ENCODE peak calls at places on chromosomes 6 and 20, in ten cellular contexts. One of them, this sample, is unnamed.

GRCh38 chr6:111950661-111951426 is 77.6 kb upstream of the FYN start:
- DNase-seq in skeletal muscle cell: peak; percentile 58
- DNase-seq in T-helper 1 cell: no peak
- DNase-seq in GM23338: no peak
- DNase-seq in NCI-H446 treated with DMSO at 0.1 percent for 48 hours: peak; percentile 87
- DNase-seq in nephron progenitor cell: peak; percentile 23
- DNase-seq in hippocampal formation: no peak
- DNase-seq in CD8-positive, alpha-beta memory T cell: no peak
- DNase-seq in aorta: no peak
- DNase-seq in activated naive CD4-positive, alpha-beta T cell treated with anti-CD3 and anti-CD28 coated beads, Interleukin-2, amount 10 ng/mL, durations not matched to agents 7 days and 5 days: no peak
- DNase-seq in this sample: no peak

GRCh38 chr20:10721112-10721896 is 47.5 kb upstream of the JAG1 start:
- DNase-seq in skeletal muscle cell: no peak
- DNase-seq in T-helper 1 cell: no peak
- DNase-seq in GM23338: no peak
- DNase-seq in NCI-H446 treated with DMSO at 0.1 percent for 48 hours: no peak
- DNase-seq in nephron progenitor cell: no peak
- DNase-seq in hippocampal formation: no peak
- DNase-seq in CD8-positive, alpha-beta memory T cell: no peak
- DNase-seq in aorta: no peak
- DNase-seq in activated naive CD4-positive, alpha-beta T cell treated with anti-CD3 and anti-CD28 coated beads, Interleukin-2, amount 10 ng/mL, durations not matched to agents 7 days and 5 days: no peak
- DNase-seq in this sample: no peak

GRCh38 chr6:20724443-20724842 is 190.2 kb downstream of the CDKAL1 start:
- DNase-seq in skeletal muscle cell: no peak
- DNase-seq in T-helper 1 cell: no peak
- DNase-seq in GM23338: peak; percentile 51
- DNase-seq in NCI-H446 treated with DMSO at 0.1 percent for 48 hours: no peak
- DNase-seq in nephron progenitor cell: no peak
- DNase-seq in hippocampal formation: no peak
- DNase-seq in CD8-positive, alpha-beta memory T cell: no peak
- DNase-seq in aorta: no peak
- DNase-seq in activated naive CD4-positive, alpha-beta T cell treated with anti-CD3 and anti-CD28 coated beads, Interleukin-2, amount 10 ng/mL, durations not matched to agents 7 days and 5 days: no peak
- DNase-seq in this sample: no peak

GRCh38 chr6:10347561-10348327 is 67.1 kb downstream of the TFAP2A start:
- DNase-seq in skeletal muscle cell: no peak
- DNase-seq in T-helper 1 cell: no peak
- DNase-seq in GM23338: no peak
- DNase-seq in NCI-H446 treated with DMSO at 0.1 percent for 48 hours: no peak
- DNase-seq in nephron progenitor cell: no peak
- DNase-seq in hippocampal formation: no peak
- DNase-seq in CD8-positive, alpha-beta memory T cell: no peak
- DNase-seq in aorta: no peak
- DNase-seq in activated naive CD4-positive, alpha-beta T cell treated with anti-CD3 and anti-CD28 coated beads, Interleukin-2, amount 10 ng/mL, durations not matched to agents 7 days and 5 days: no peak
- DNase-seq in this sample: peak; percentile 70

GRCh38 chr20:17675519-17676377 is 6.3 kb downstream of the RRBP1 start:
- DNase-seq in skeletal muscle cell: no peak
- DNase-seq in T-helper 1 cell: no peak
- DNase-seq in GM23338: no peak
- DNase-seq in NCI-H446 treated with DMSO at 0.1 percent for 48 hours: no peak
- DNase-seq in nephron progenitor cell: no peak
- DNase-seq in hippocampal formation: no peak
- DNase-seq in CD8-positive, alpha-beta memory T cell: no peak
- DNase-seq in aorta: no peak
- DNase-seq in activated naive CD4-positive, alpha-beta T cell treated with anti-CD3 and anti-CD28 coated beads, Interleukin-2, amount 10 ng/mL, durations not matched to agents 7 days and 5 days: no peak
- DNase-seq in this sample: no peak

GRCh38 chr6:152859225-152859624 is 108.6 kb downstream of the VIP start:
- DNase-seq in skeletal muscle cell: no peak
- DNase-seq in T-helper 1 cell: no peak
- DNase-seq in GM23338: no peak
- DNase-seq in NCI-H446 treated with DMSO at 0.1 percent for 48 hours: no peak
- DNase-seq in nephron progenitor cell: no peak
- DNase-seq in hippocampal formation: no peak
- DNase-seq in CD8-positive, alpha-beta memory T cell: no peak
- DNase-seq in aorta: no peak
- DNase-seq in activated naive CD4-positive, alpha-beta T cell treated with anti-CD3 and anti-CD28 coated beads, Interleukin-2, amount 10 ng/mL, durations not matched to agents 7 days and 5 days: no peak
- DNase-seq in this sample: no peak

GRCh38 chr6:144730088-144730640 is 445.0 kb downstream of the UTRN start:
- DNase-seq in skeletal muscle cell: no peak
- DNase-seq in T-helper 1 cell: no peak
- DNase-seq in GM23338: no peak
- DNase-seq in NCI-H446 treated with DMSO at 0.1 percent for 48 hours: no peak
- DNase-seq in nephron progenitor cell: no peak
- DNase-seq in hippocampal formation: no peak
- DNase-seq in CD8-positive, alpha-beta memory T cell: no peak
- DNase-seq in aorta: no peak
- DNase-seq in activated naive CD4-positive, alpha-beta T cell treated with anti-CD3 and anti-CD28 coated beads, Interleukin-2, amount 10 ng/mL, durations not matched to agents 7 days and 5 days: no peak
- DNase-seq in this sample: no peak

GRCh38 chr20:51958099-51958498 is 155.8 kb upstream of the SALL4 start:
- DNase-seq in skeletal muscle cell: no peak
- DNase-seq in T-helper 1 cell: no peak
- DNase-seq in GM23338: no peak
- DNase-seq in NCI-H446 treated with DMSO at 0.1 percent for 48 hours: no peak
- DNase-seq in nephron progenitor cell: no peak
- DNase-seq in hippocampal formation: no peak
- DNase-seq in CD8-positive, alpha-beta memory T cell: no peak
- DNase-seq in aorta: no peak
- DNase-seq in activated naive CD4-positive, alpha-beta T cell treated with anti-CD3 and anti-CD28 coated beads, Interleukin-2, amount 10 ng/mL, durations not matched to agents 7 days and 5 days: no peak
- DNase-seq in this sample: no peak

GRCh38 chr20:19785173-19785799 is 27.2 kb downstream of the RIN2 start:
- DNase-seq in skeletal muscle cell: peak; percentile 34
- DNase-seq in T-helper 1 cell: no peak
- DNase-seq in GM23338: no peak
- DNase-seq in NCI-H446 treated with DMSO at 0.1 percent for 48 hours: no peak
- DNase-seq in nephron progenitor cell: no peak
- DNase-seq in hippocampal formation: no peak
- DNase-seq in CD8-positive, alpha-beta memory T cell: no peak
- DNase-seq in aorta: no peak
- DNase-seq in activated naive CD4-positive, alpha-beta T cell treated with anti-CD3 and anti-CD28 coated beads, Interleukin-2, amount 10 ng/mL, durations not matched to agents 7 days and 5 days: no peak
- DNase-seq in this sample: no peak

GRCh38 chr6:126123226-126123625 is 136.9 kb downstream of the TRMT11 start:
- DNase-seq in skeletal muscle cell: no peak
- DNase-seq in T-helper 1 cell: no peak
- DNase-seq in GM23338: no peak
- DNase-seq in NCI-H446 treated with DMSO at 0.1 percent for 48 hours: no peak
- DNase-seq in nephron progenitor cell: no peak
- DNase-seq in hippocampal formation: no peak
- DNase-seq in CD8-positive, alpha-beta memory T cell: no peak
- DNase-seq in aorta: no peak
- DNase-seq in activated naive CD4-positive, alpha-beta T cell treated with anti-CD3 and anti-CD28 coated beads, Interleukin-2, amount 10 ng/mL, durations not matched to agents 7 days and 5 days: no peak
- DNase-seq in this sample: no peak

GRCh38 chr6:124303971-124304370 is 500.3 kb downstream of the NKAIN2 start:
- DNase-seq in skeletal muscle cell: no peak
- DNase-seq in T-helper 1 cell: no peak
- DNase-seq in GM23338: no peak
- DNase-seq in NCI-H446 treated with DMSO at 0.1 percent for 48 hours: no peak
- DNase-seq in nephron progenitor cell: no peak
- DNase-seq in hippocampal formation: no peak
- DNase-seq in CD8-positive, alpha-beta memory T cell: no peak
- DNase-seq in aorta: no peak
- DNase-seq in activated naive CD4-positive, alpha-beta T cell treated with anti-CD3 and anti-CD28 coated beads, Interleukin-2, amount 10 ng/mL, durations not matched to agents 7 days and 5 days: no peak
- DNase-seq in this sample: no peak

GRCh38 chr6:106082735-106083398 is 3.3 kb upstream of the PRDM1 start:
- DNase-seq in skeletal muscle cell: peak; percentile 82
- DNase-seq in T-helper 1 cell: no peak
- DNase-seq in GM23338: no peak
- DNase-seq in NCI-H446 treated with DMSO at 0.1 percent for 48 hours: no peak
- DNase-seq in nephron progenitor cell: no peak
- DNase-seq in hippocampal formation: no peak
- DNase-seq in CD8-positive, alpha-beta memory T cell: no peak
- DNase-seq in aorta: no peak
- DNase-seq in activated naive CD4-positive, alpha-beta T cell treated with anti-CD3 and anti-CD28 coated beads, Interleukin-2, amount 10 ng/mL, durations not matched to agents 7 days and 5 days: peak; percentile 23
- DNase-seq in this sample: peak; percentile 86

GRCh38 chr20:47952165-47952564 is 166.9 kb upstream of the SULF2 start:
- DNase-seq in skeletal muscle cell: no peak
- DNase-seq in T-helper 1 cell: no peak
- DNase-seq in GM23338: no peak
- DNase-seq in NCI-H446 treated with DMSO at 0.1 percent for 48 hours: no peak
- DNase-seq in nephron progenitor cell: no peak
- DNase-seq in hippocampal formation: no peak
- DNase-seq in CD8-positive, alpha-beta memory T cell: no peak
- DNase-seq in aorta: no peak
- DNase-seq in activated naive CD4-positive, alpha-beta T cell treated with anti-CD3 and anti-CD28 coated beads, Interleukin-2, amount 10 ng/mL, durations not matched to agents 7 days and 5 days: no peak
- DNase-seq in this sample: no peak

This sample was measured in HS-5.